ENCODE peak calls at places on chromosomes 7 and 10, in eight cellular contexts. O, U, H, T, X, D, S and J are unnamed samples.

GRCh38 chr10:98417481-98417959 is 2.5 kb upstream of the PYROXD2 start:
- DNase-seq in O (no peak), D (no peak), H (no peak), X (no peak), S (no peak), T (no peak), U (no peak), J (no peak)

GRCh38 chr10:103747193-103747865 is 108.0 kb downstream of the SH3PXD2A start:
- DNase-seq in D (no peak), X (no peak), O (no peak), T (no peak), U (no peak), H (peak; percentile 37), S (no peak), J (no peak)

GRCh38 chr7:157337316-157338149 is 729 bp downstream of the DNAJB6 start:
- DNase-seq in S (no peak), U (peak; percentile 51), H (peak; percentile 67), T (peak; percentile 51), X (peak; percentile 63), O (peak; percentile 76), D (peak; percentile 64), J (no peak)

GRCh38 chr10:63206576-63206975 is 73.4 kb downstream of the NRBF2 start:
- DNase-seq in H (peak; percentile 20), D (no peak), O (no peak), S (no peak), U (no peak), X (peak; percentile 39), T (no peak), J (no peak)

GRCh38 chr10:113020425-113020753 is 70.3 kb downstream of the TCF7L2 start:
- DNase-seq in H (no peak), X (no peak), S (no peak), D (no peak), O (no peak), U (no peak), T (no peak), J (no peak)

GRCh38 chr7:50738932-50739331 is 43.8 kb downstream of the GRB10 start:
- DNase-seq in U (no peak), O (no peak), T (no peak), D (no peak), X (no peak), H (no peak), S (no peak), J (no peak)

GRCh38 chr10:122347162-122347561 is 27.3 kb upstream of the PLEKHA1 start:
- DNase-seq in D (no peak), T (no peak), U (no peak), H (no peak), S (no peak), X (no peak), O (no peak), J (no peak)

GRCh38 chr10:124518366-124518765 is 56.7 kb downstream of the LHPP start:
- DNase-seq in U (no peak), O (no peak), S (no peak), X (no peak), H (no peak), D (no peak), T (no peak), J (no peak)

GRCh38 chr10:89219512-89220218 is 12.5 kb upstream of the CH25H start:
- DNase-seq in U (no peak), D (no peak), H (no peak), T (peak; percentile 73), O (no peak), S (peak; percentile 44), X (no peak), J (no peak)